ENCODE peak calls at places on chromosomes 2 and 18, in seven cellular contexts. I is NCI-H1105; N is GM06990; D is NCI-H187 treated with DMSO at 0.1 percent for 48 hours; M is mesendoderm; V is activated CD4-positive, alpha-beta T cell treated with anti-CD3 and anti-CD28 coated beads, Interleukin-2, amount 50 U/mL, for 4 hours; C is tibial nerve. F is an unnamed sample.

GRCh38 chr2:229270551-229271410 is at the start of gene PID1:
- DNase-seq in I (peak; percentile 49), N (no peak), D (no peak), M (peak; percentile 51), V (no peak), C (no peak), F (peak; percentile 36)

GRCh38 chr18:80104364-80104779 is 4.7 kb upstream of the ADNP2 start:
- DNase-seq in I (no peak), N (no peak), D (no peak), M (peak; percentile 97), V (no peak), C (no peak), F (no peak)

GRCh38 chr18:59802031-59802430 is 97.8 kb upstream of the PMAIP1 start:
- DNase-seq in I (no peak), N (peak; percentile 20), D (no peak), M (no peak), V (no peak), C (no peak), F (no peak)

GRCh38 chr2:112927745-112928144 is 16.8 kb downstream of the IL37 start:
- DNase-seq in I (no peak), N (no peak), D (no peak), M (no peak), V (no peak), C (no peak), F (no peak)

GRCh38 chr2:36356990-36357505 is 1.5 kb downstream of the CRIM1 start:
- DNase-seq in I (no peak), N (no peak), D (no peak), M (no peak), V (no peak), C (peak; percentile 31), F (peak; percentile 41)

GRCh38 chr18:62018034-62018760 is 125.4 kb upstream of the RNF152 start:
- DNase-seq in I (no peak), N (no peak), D (no peak), M (no peak), V (no peak), C (peak; percentile 42), F (peak; percentile 31)

GRCh38 chr2:9532421-9532820 is 23.2 kb downstream of the ADAM17 start:
- DNase-seq in I (no peak), N (no peak), D (no peak), M (no peak), V (no peak), C (no peak), F (no peak)

GRCh38 chr18:37302519-37302918 is 263.1 kb downstream of the CELF4 start:
- DNase-seq in I (no peak), N (no peak), D (no peak), M (no peak), V (no peak), C (no peak), F (no peak)

GRCh38 chr2:176613358-176614032 is 344.3 kb downstream of the MTX2 start:
- DNase-seq in I (no peak), N (no peak), D (no peak), M (no peak), V (no peak), C (no peak), F (no peak)

GRCh38 chr2:121293450-121294325 is 8.7 kb upstream of the TFCP2L1 start:
- DNase-seq in I (peak; percentile 52), N (no peak), D (no peak), M (no peak), V (no peak), C (no peak), F (peak; percentile 91)

GRCh38 chr2:85933753-85934594 is 45.2 kb upstream of the ST3GAL5 start:
- DNase-seq in I (no peak), N (no peak), D (no peak), M (peak; percentile 80), V (no peak), C (no peak), F (no peak)

GRCh38 chr2:239804161-239805042 is 220.7 kb downstream of the NDUFA10 start:
- DNase-seq in I (no peak), N (no peak), D (no peak), M (no peak), V (no peak), C (no peak), F (no peak)

GRCh38 chr18:79560042-79560860 is 119.4 kb upstream of the CTDP1 start:
- DNase-seq in I (no peak), N (no peak), D (no peak), M (no peak), V (no peak), C (no peak), F (peak; percentile 20)

GRCh38 chr2:217901826-217902225 is 101.0 kb downstream of the TNS1 start:
- DNase-seq in I (no peak), N (no peak), D (no peak), M (no peak), V (no peak), C (no peak), F (no peak)

GRCh38 chr18:23805898-23806297 is 116.6 kb downstream of the LAMA3 start:
- DNase-seq in I (no peak), N (no peak), D (no peak), M (no peak), V (no peak), C (no peak), F (no peak)

GRCh38 chr2:180507028-180507427 is 473.4 kb upstream of the UBE2E3 start:
- DNase-seq in I (no peak), N (no peak), D (no peak), M (no peak), V (no peak), C (no peak), F (no peak)

GRCh38 chr2:19573784-19574183 is 215.4 kb upstream of the OSR1 start:
- DNase-seq in I (no peak), N (no peak), D (no peak), M (no peak), V (no peak), C (no peak), F (no peak)

GRCh38 chr2:156189143-156189542 is 143.4 kb downstream of the NR4A2 start:
- DNase-seq in I (peak; percentile 12), N (no peak), D (peak; percentile 14), M (no peak), V (no peak), C (no peak), F (no peak)

GRCh38 chr2:86783615-86784339 is 6.9 kb downstream of the CD8A start:
- DNase-seq in I (no peak), N (peak; percentile 40), D (no peak), M (no peak), V (no peak), C (no peak), F (no peak)

GRCh38 chr2:159155791-159156190 is 130.7 kb downstream of the WDSUB1 start:
- DNase-seq in I (no peak), N (no peak), D (no peak), M (no peak), V (no peak), C (no peak), F (no peak)

GRCh38 chr2:222810044-222810443 is 50.8 kb upstream of the ACSL3 start:
- DNase-seq in I (no peak), N (no peak), D (no peak), M (no peak), V (no peak), C (no peak), F (no peak)

GRCh38 chr2:69163109-69163508 is 150.1 kb downstream of the ANTXR1 start:
- DNase-seq in I (no peak), N (peak; percentile 72), D (no peak), M (peak; percentile 92), V (no peak), C (peak; percentile 34), F (no peak)

F was measured in left colon.